ENCODE peak calls at places on chromosome 21, in seven cellular contexts. R, G, I, P, B, H and V are unnamed samples.

GRCh38 chr21:33514234-33514633 is 22.7 kb upstream of the DNAJC28 start:
- DNase-seq in R (no peak), G (no peak), I (no peak), P (no peak), B (no peak), H (no peak), V (no peak)

GRCh38 chr21:44568261-44568660 is 5.3 kb upstream of the KRTAP10-4 start:
- DNase-seq in R (no peak), G (no peak), I (peak; percentile 66), P (no peak), B (no peak), H (no peak), V (peak; percentile 49)

GRCh38 chr21:17819114-17819877 is at the start of gene C21orf91:
- DNase-seq in R (peak; percentile 87), G (peak; percentile 85), I (peak; percentile 96), P (peak; percentile 82), B (peak; percentile 93), H (peak; percentile 61), V (peak; percentile 93)

GRCh38 chr21:41501919-41502318 is 6.0 kb downstream of the TMPRSS2 start:
- DNase-seq in R (no peak), G (no peak), I (no peak), P (no peak), B (no peak), H (no peak), V (no peak)

GRCh38 chr21:32021319-32022027 is 148.7 kb downstream of the HUNK start:
- DNase-seq in R (peak; percentile 92), G (peak; percentile 94), I (no peak), P (no peak), B (no peak), H (no peak), V (no peak)

GRCh38 chr21:45074048-45074817 is at the start of gene ADARB1:
- DNase-seq in R (peak; percentile 59), G (peak; percentile 44), I (no peak), P (peak; percentile 74), B (no peak), H (peak; percentile 90), V (no peak)

GRCh38 chr21:18443085-18443484 is 39.5 kb upstream of the TMPRSS15 start:
- DNase-seq in R (no peak), G (no peak), I (no peak), P (no peak), B (no peak), H (no peak), V (no peak)

GRCh38 chr21:34037446-34037845 is 35.9 kb upstream of the MRPS6 start:
- DNase-seq in R (no peak), G (no peak), I (no peak), P (no peak), B (no peak), H (no peak), V (peak; percentile 84)

GRCh38 chr21:41290106-41290799 is 26.3 kb upstream of the FAM3B start:
- DNase-seq in R (no peak), G (no peak), I (peak; percentile 64), P (peak; percentile 9), B (no peak), H (no peak), V (no peak)

GRCh38 chr21:42108941-42109340 is 37.8 kb downstream of the UMODL1 start:
- DNase-seq in R (no peak), G (no peak), I (no peak), P (no peak), B (no peak), H (no peak), V (no peak)

GRCh38 chr21:44771896-44772525 is 29.6 kb downstream of the UBE2G2 start:
- DNase-seq in R (peak; percentile 17), G (no peak), I (no peak), P (no peak), B (no peak), H (no peak), V (no peak)

GRCh38 chr21:42547001-42547905 is 33.6 kb downstream of the SLC37A1 start:
- DNase-seq in R (no peak), G (peak; percentile 49), I (no peak), P (no peak), B (peak; percentile 53), H (no peak), V (no peak)

GRCh38 chr21:16069713-16070112 is 339.9 kb downstream of the USP25 start:
- DNase-seq in R (no peak), G (no peak), I (no peak), P (no peak), B (no peak), H (no peak), V (no peak)

GRCh38 chr21:45078877-45079281 is 4.5 kb downstream of the ADARB1 start:
- DNase-seq in R (peak; percentile 29), G (no peak), I (no peak), P (no peak), B (no peak), H (no peak), V (no peak)

GRCh38 chr21:42622284-42622683 is 31.1 kb upstream of the PDE9A start:
- DNase-seq in R (no peak), G (no peak), I (no peak), P (no peak), B (peak; percentile 5), H (no peak), V (no peak)

GRCh38 chr21:42025392-42026071 is 15.4 kb upstream of the ZBTB21 start:
- DNase-seq in R (no peak), G (no peak), I (no peak), P (no peak), B (no peak), H (no peak), V (no peak)

GRCh38 chr21:32819702-32820101 is 48.1 kb upstream of the PAXBP1 start:
- DNase-seq in R (no peak), G (no peak), I (no peak), P (no peak), B (no peak), H (no peak), V (no peak)

GRCh38 chr21:27265492-27265891 is 298.6 kb upstream of the ADAMTS5 start:
- DNase-seq in R (no peak), G (no peak), I (no peak), P (no peak), B (no peak), H (no peak), V (no peak)

GRCh38 chr21:21232320-21232719 is 234.1 kb downstream of the NCAM2 start:
- DNase-seq in R (no peak), G (no peak), I (no peak), P (peak; percentile 21), B (no peak), H (no peak), V (no peak)

GRCh38 chr21:32174819-32175218 is 104.0 kb downstream of the MIS18A start:
- DNase-seq in R (no peak), G (no peak), I (no peak), P (no peak), B (no peak), H (no peak), V (no peak)

GRCh38 chr21:44866780-44867179 is 6.7 kb downstream of the PTTG1IP start:
- DNase-seq in R (no peak), G (no peak), I (no peak), P (no peak), B (no peak), H (no peak), V (no peak)

DNA sequence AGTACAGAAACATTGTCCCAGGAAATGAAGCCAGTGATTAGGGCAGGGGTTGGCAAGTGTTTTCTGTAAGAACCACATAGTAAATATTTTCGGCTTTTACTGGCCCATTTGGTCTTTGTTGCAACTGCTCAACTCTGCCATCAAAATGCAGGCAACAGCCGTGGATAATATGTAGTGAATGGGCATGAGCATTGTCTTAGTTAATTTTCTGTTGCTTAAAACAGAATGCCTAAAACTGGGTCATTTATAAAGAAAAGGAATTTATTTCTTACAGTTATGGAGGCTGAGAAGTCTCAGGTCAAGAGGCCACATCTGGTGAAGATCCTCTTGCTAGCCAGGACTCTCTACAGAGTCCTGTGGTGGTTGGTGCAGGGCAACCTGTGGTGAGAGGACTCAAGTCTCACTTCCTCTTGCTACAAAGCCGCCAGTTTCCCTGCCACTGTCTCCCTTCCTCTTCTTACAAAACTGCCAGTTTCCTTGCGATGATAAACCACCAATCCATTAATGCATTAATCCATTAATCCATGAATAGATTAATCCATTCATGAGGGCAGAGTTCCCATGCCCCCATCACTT is 166.4 kb downstream of the PSMG1 start:
- DNase-seq in R (no peak), G (no peak), I (no peak), P (no peak), B (no peak), H (peak; percentile 47), V (no peak)
- TF ChIP-seq POLR2AphosphoS5 in R (no peak), G (no peak), I (no peak), P (no peak), B (no peak), H (no peak), V (no peak)

DNA sequence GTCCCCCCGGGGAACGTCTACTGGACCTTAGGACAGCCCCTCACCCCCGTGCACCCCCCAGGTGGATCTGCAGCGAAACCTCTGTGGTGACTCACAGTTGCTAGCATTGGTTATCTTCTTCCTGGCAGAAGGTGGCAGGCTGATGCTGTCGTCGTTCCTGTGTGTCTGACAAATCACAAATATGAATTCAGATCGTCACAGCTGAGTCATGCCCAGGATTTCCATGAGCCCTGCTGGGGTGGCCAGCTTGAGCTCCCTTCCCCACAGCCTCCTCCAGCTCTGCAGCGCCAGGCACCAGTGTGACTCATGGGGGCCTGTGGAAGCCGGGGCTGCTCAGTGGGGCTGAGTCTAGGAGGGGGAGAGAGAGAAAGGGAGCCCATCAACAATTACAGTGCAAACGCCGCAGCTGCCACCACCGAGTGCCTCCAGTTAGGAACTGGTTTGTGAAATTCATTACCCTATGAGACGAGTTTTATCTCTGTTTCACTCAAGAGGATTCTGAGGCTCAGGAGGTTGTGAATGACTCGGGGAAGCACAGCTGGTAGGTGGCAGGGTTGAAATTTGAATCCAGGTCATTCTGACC is 197.9 kb downstream of the DYRK1A start:
- DNase-seq in R (peak; percentile 77), G (peak; percentile 75), I (peak; percentile 93), P (peak; percentile 48), B (peak; percentile 91), H (peak; percentile 38), V (no peak)
- TF ChIP-seq POLR2AphosphoS5 in R (no peak), G (no peak), I (peak; percentile 48), P (no peak), B (no peak), H (no peak), V (peak; percentile 53)

GRCh38 chr21:25466470-25466869 is 140.8 kb downstream of the MRPL39 start:
- DNase-seq in R (no peak), G (no peak), I (no peak), P (no peak), B (no peak), H (no peak), V (no peak)
- TF ChIP-seq POLR2AphosphoS5 in R (no peak), G (no peak), I (no peak), P (no peak), B (no peak), H (peak; percentile 97), V (no peak)

DNA sequence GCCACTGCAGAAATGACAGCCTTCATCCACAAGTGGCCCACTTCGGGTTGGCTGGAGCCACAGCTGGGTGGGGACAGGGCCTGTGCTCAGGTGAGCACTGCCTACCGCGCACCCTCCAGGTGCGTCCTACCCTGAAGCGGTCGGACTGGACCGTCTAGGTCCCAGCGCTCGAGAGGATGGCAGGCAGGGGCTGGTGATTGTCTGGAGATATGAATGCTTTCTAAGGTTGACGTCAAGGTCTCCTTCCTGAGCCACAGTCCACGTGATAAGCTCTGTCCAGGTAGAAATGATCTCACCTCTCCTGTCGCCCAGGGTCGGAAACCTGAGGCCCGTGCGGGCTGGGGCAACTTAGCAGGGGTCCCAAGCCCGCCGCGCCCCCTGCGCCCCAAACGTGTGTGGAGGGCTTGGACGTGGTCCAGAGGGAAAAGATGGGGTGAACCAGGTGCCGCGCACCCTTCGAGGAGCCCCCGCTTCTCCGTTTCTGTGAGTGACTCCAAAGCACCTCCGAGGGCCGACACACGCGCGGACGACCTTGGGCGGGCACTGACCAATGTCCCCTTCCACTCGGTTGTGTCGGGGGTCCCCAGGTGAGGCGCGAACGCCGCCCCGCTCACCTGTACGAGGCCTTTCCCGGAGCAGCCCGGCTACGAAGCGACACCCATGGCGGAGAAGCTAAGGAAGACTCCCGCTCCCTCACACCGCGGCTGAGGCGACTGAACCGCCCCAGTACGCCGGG is 853 bp upstream of the DOP1B start:
- DNase-seq in R (peak; percentile 80), G (peak; percentile 69), I (no peak), P (peak; percentile 49), B (no peak), H (no peak), V (no peak)
- TF ChIP-seq POLR2AphosphoS5 in R (peak; percentile 44), G (peak; percentile 84), I (peak; percentile 93), P (peak; percentile 69), B (no peak), H (no peak), V (peak; percentile 93)